ENCODE peak calls at places on chromosome 18, in six cellular contexts. U is dorsolateral prefrontal cortex, Y is ovary, G is kidney epithelial cell, E is right atrium auricular region, P is tibial artery. J is an unnamed sample.

GRCh38 chr18:23259701-23260661 is 124.7 kb downstream of the CABLES1 start:
- DNase-seq in E (peak), G (no peak), Y (peak), U (no peak), P (peak), J (no peak)

GRCh38 chr18:7817596-7817995 is 250.5 kb downstream of the PTPRM start:
- DNase-seq in Y (no peak), P (no peak), U (no peak), G (no peak), E (no peak), J (no peak)

GRCh38 chr18:50009772-50010171 is 185.2 kb downstream of the MYO5B start:
- DNase-seq in U (no peak), G (no peak), P (no peak), E (no peak), Y (no peak), J (no peak)

GRCh38 chr18:8252371-8252770 is 356.9 kb upstream of the RAB12 start:
- DNase-seq in E (no peak), U (no peak), P (no peak), Y (no peak), G (no peak), J (no peak)

GRCh38 chr18:62878305-62878704 is 163.0 kb downstream of the PHLPP1 start:
- DNase-seq in E (no peak), Y (no peak), U (no peak), P (no peak), G (no peak), J (no peak)

GRCh38 chr18:8610442-8610801 is 1.2 kb downstream of the RAB12 start:
- DNase-seq in P (no peak), E (no peak), Y (no peak), G (no peak), U (no peak), J (no peak)

GRCh38 chr18:29172151-29173015 is 995.5 kb upstream of the CDH2 start:
- DNase-seq in P (no peak), G (no peak), U (no peak), Y (no peak), E (no peak), J (no peak)

GRCh38 chr18:74342416-74343043 is 26.9 kb downstream of the C18orf63 start:
- DNase-seq in U (no peak), E (no peak), P (no peak), G (peak), Y (no peak), J (peak)

GRCh38 chr18:10559566-10560456 is 34.0 kb downstream of the NAPG start:
- DNase-seq in P (no peak), U (no peak), Y (peak), G (no peak), E (no peak), J (no peak)

GRCh38 chr18:76493213-76494107 is 1.6 kb downstream of the ZNF516 start:
- DNase-seq in E (peak), P (no peak), Y (peak), U (no peak), G (no peak), J (no peak)

GRCh38 chr18:49767111-49768050 is 46.0 kb downstream of the ACAA2 start:
- DNase-seq in P (no peak), U (no peak), Y (no peak), E (no peak), G (no peak), J (no peak)

GRCh38 chr18:25166113-25166512 is 185.9 kb downstream of the ZNF521 start:
- DNase-seq in Y (no peak), U (no peak), G (no peak), E (no peak), P (no peak), J (no peak)

GRCh38 chr18:11654736-11655604 is 34.1 kb upstream of the GNAL start:
- DNase-seq in G (no peak), U (peak), Y (peak), E (no peak), P (no peak), J (no peak)

GRCh38 chr18:62018034-62018760 is 125.4 kb upstream of the RNF152 start:
- DNase-seq in Y (peak), U (no peak), P (no peak), G (no peak), E (peak), J (peak)

GRCh38 chr18:77099501-77100370 is 32.8 kb downstream of the MBP start:
- DNase-seq in P (no peak), U (no peak), G (no peak), E (no peak), Y (no peak), J (no peak)

GRCh38 chr18:36589857-36590543 is 238.8 kb downstream of the TPGS2 start:
- DNase-seq in E (peak), Y (no peak), P (no peak), U (no peak), G (no peak), J (no peak)

GRCh38 chr18:28041366-28041765 is 135.6 kb downstream of the CDH2 start:
- DNase-seq in Y (no peak), G (no peak), U (no peak), E (no peak), P (no peak), J (peak)

GRCh38 chr18:3806656-3807055 is 356.7 kb downstream of the TGIF1 start:
- DNase-seq in Y (no peak), P (no peak), U (no peak), G (no peak), E (no peak), J (no peak)

GRCh38 chr18:22846088-22846683 is 86.9 kb upstream of the RBBP8 start:
- DNase-seq in G (no peak), Y (no peak), P (no peak), U (no peak), E (no peak), J (no peak)

GRCh38 chr18:63365909-63366269 is 1.1 kb downstream of the KDSR start:
- DNase-seq in G (no peak), Y (no peak), E (no peak), U (no peak), P (no peak), J (no peak)

GRCh38 chr18:45562567-45563479 is 52.5 kb upstream of the SLC14A2 start:
- DNase-seq in Y (no peak), E (peak), P (peak), G (no peak), U (no peak), J (no peak)

GRCh38 chr18:78882585-78882984 is 97.0 kb upstream of the SALL3 start:
- DNase-seq in U (no peak), Y (no peak), E (peak), P (peak), G (no peak), J (no peak)

GRCh38 chr18:69216390-69216789 is 184.3 kb upstream of the DOK6 start:
- DNase-seq in Y (no peak), U (no peak), P (no peak), G (no peak), E (no peak), J (peak)

GRCh38 chr18:62187543-62188378 is 706 bp downstream of the RELCH start:
- DNase-seq in Y (no peak), E (no peak), P (peak), U (no peak), G (no peak), J (peak)

GRCh38 chr18:36546876-36547275 is 249.4 kb downstream of the FHOD3 start:
- DNase-seq in Y (no peak), E (no peak), P (no peak), U (no peak), G (no peak), J (no peak)

GRCh38 chr18:51278045-51278649 is 80.7 kb upstream of the MEX3C start:
- DNase-seq in E (no peak), U (peak), P (no peak), G (no peak), Y (no peak), J (no peak)

GRCh38 chr18:73895701-73896100 is 251.9 kb downstream of the FBXO15 start:
- DNase-seq in E (no peak), Y (no peak), G (no peak), P (no peak), U (no peak), J (no peak)

GRCh38 chr18:37552296-37552695 is 13.3 kb downstream of the CELF4 start:
- DNase-seq in U (no peak), G (no peak), E (no peak), P (no peak), Y (no peak), J (no peak)

GRCh38 chr18:49876536-49876935 is 63.2 kb upstream of the ACAA2 start:
- DNase-seq in E (no peak), P (no peak), U (no peak), G (no peak), Y (no peak), J (no peak)

GRCh38 chr18:49319590-49319989 is 140.9 kb downstream of the DYM start:
- DNase-seq in Y (no peak), P (no peak), G (no peak), E (no peak), U (no peak), J (no peak)

GRCh38 chr18:47932170-47932569 is 1.7 kb upstream of the SMAD2 start:
- DNase-seq in P (no peak), U (no peak), G (no peak), E (no peak), Y (no peak), J (no peak)
- H3K4me3 ChIP-seq in P (no peak), U (no peak), G (no peak), E (no peak), Y (no peak), J (no peak)

DNA sequence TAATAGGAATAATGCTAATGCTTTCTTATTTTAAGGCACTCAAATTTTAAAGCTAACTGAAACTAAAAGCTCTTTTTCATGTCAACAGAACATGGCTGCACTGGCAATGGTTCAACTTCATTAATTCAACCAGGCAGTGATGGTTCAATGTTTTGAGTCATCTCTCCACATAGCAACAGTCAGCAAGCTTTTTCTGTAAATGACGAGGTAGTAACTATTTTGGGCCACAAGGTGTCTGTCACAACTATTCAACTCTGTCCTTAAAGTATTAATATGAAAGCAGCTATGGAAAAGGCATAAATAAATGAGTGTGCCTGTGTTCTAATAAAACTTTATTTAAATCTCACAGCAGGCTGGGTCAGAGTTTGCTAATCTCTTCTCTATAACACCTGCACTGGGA is 1425.6 kb upstream of the PIK3C3 start:
- DNase-seq in G (no peak), Y (no peak), P (no peak), E (no peak), U (no peak), J (no peak)
- TF ChIP-seq CTCF in G (no peak), Y (no peak), P (no peak), E (no peak), U (no peak), J (peak)

GRCh38 chr18:57792741-57793629 is 10.1 kb downstream of the ATP8B1 start:
- DNase-seq in G (no peak), U (no peak), E (no peak), Y (no peak), P (peak), J (no peak)
- H3K4me3 ChIP-seq in G (no peak), U (no peak), E (peak), Y (no peak), P (peak), J (no peak)

DNA sequence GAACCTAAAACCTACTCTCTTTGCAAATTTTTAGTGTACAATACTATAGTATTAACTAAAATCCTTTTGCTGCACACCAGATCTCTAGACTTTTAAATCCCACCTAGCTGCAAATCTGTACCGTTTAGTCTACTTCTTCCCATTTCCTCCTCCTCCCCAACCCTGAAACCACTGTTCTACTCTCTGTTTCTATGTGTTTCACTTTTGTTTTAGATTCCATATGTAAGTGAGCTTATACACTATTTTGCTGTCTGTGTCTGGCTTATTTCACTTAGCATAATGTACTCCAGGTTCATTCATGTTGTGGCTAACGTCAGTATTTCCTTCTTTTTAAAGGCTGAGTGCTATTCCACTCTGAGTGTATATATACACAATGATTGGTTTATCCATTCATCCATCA is 18.4 kb upstream of the DSC2 start:
- DNase-seq in E (no peak), P (no peak), U (no peak), G (no peak), Y (no peak), J (no peak)
- TF ChIP-seq CTCF in E (no peak), P (no peak), U (no peak), G (no peak), Y (no peak), J (no peak)

GRCh38 chr18:52339891-52340371 is at the start of gene DCC:
- DNase-seq in Y (peak), E (no peak), G (no peak), P (no peak), U (peak), J (peak)

GRCh38 chr18:52341617-52342381 is 1.8 kb downstream of the DCC start:
- DNase-seq in Y (no peak), G (no peak), U (peak), P (no peak), E (no peak), J (no peak)

GRCh38 chr18:52343731-52344340 is 3.8 kb downstream of the DCC start:
- DNase-seq in E (no peak), Y (no peak), P (no peak), U (no peak), G (no peak), J (no peak)

GRCh38 chr18:52343138-52343537 is 3.1 kb downstream of the DCC start:
- DNase-seq in Y (no peak), U (no peak), G (no peak), P (no peak), E (no peak), J (no peak)

GRCh38 chr18:52340466-52341378 is 725 bp downstream of the DCC start:
- DNase-seq in P (no peak), E (no peak), Y (no peak), U (no peak), G (no peak), J (no peak)
- H3K4me3 ChIP-seq in P (peak), E (peak), Y (no peak), U (peak), G (no peak), J (peak)

GRCh38 chr18:42274488-42275137 is 319.6 kb downstream of the PIK3C3 start:
- DNase-seq in G (no peak), U (no peak), E (no peak), P (no peak), Y (no peak), J (no peak)
- TF ChIP-seq CTCF in G (peak), U (no peak), E (no peak), P (no peak), Y (no peak), J (peak)

DNA sequence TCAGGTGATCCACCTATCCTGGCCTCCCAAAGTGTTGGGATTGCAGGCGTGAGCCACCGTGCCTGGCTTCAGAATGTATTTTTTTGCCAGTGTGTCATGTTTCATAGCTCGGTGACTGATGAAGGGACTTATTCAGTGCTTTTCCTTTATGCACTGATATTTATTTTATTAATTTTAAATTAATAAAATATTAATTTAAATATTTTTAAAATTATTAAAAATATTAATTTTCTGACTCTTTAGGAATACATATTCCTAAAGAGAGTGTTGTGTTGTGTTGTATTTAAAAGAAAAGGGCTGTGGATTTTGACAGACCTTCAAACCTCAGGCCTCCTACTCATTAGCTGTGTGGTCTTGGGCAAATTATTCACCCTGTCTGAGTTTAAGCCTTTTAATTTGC is 22.3 kb downstream of the RAB27B start:
- DNase-seq in G (no peak), P (no peak), Y (no peak), E (no peak), U (no peak), J (no peak)
- H3K4me3 ChIP-seq in G (no peak), P (no peak), Y (no peak), E (no peak), U (no peak), J (no peak)